ENCODE peak calls at places on chromosomes 3 and 15, in six cellular contexts. U is GM23338, E is IMR-90, X is fibroblast of lung, M is GM12878, O is PC-3. I is an unnamed sample.

GRCh38 chr15:72919936-72920455 is 132.3 kb upstream of the NEO1 start:
- DNase-seq in U (no peak), E (no peak), X (peak; percentile 57), M (no peak), O (no peak), I (no peak)

GRCh38 chr3:140288575-140288974 is 353.6 kb downstream of the CLSTN2 start:
- DNase-seq in U (no peak), E (no peak), X (peak; percentile 65), M (no peak), O (no peak), I (no peak)

GRCh38 chr3:169667710-169668080 is 4.2 kb upstream of the MECOM start:
- DNase-seq in U (peak; percentile 23), E (no peak), X (no peak), M (no peak), O (no peak), I (no peak)

GRCh38 chr15:40264321-40265153 is 18.3 kb downstream of the ANKRD63 start:
- DNase-seq in U (no peak), E (no peak), X (no peak), M (no peak), O (no peak), I (no peak)

GRCh38 chr15:70491183-70491621 is 272.2 kb downstream of the UACA start:
- DNase-seq in U (no peak), E (peak; percentile 71), X (peak; percentile 73), M (no peak), O (no peak), I (no peak)

GRCh38 chr15:77144028-77144427 is 73.1 kb upstream of the TSPAN3 start:
- DNase-seq in U (no peak), E (peak; percentile 59), X (peak; percentile 75), M (no peak), O (no peak), I (no peak)

GRCh38 chr3:155785662-155786295 is 20.3 kb downstream of the C3orf33 start:
- DNase-seq in U (no peak), E (no peak), X (no peak), M (no peak), O (no peak), I (no peak)

GRCh38 chr15:78131295-78132021 is at the start of gene CIB2:
- DNase-seq in U (peak; percentile 90), E (peak; percentile 41), X (peak; percentile 63), M (no peak), O (peak; percentile 56), I (peak; percentile 72)

GRCh38 chr3:136671921-136672320 is 80.3 kb downstream of the STAG1 start:
- DNase-seq in U (no peak), E (peak; percentile 79), X (peak; percentile 74), M (no peak), O (peak; percentile 41), I (no peak)

GRCh38 chr3:188900421-188900941 is 271.3 kb upstream of the TPRG1 start:
- DNase-seq in U (no peak), E (peak; percentile 84), X (peak; percentile 94), M (no peak), O (peak; percentile 82), I (peak; percentile 34)

GRCh38 chr15:83160741-83161140 is 46.9 kb downstream of the HDGFL3 start:
- DNase-seq in U (no peak), E (no peak), X (no peak), M (no peak), O (no peak), I (no peak)

GRCh38 chr15:71708052-71708432 is 102.3 kb upstream of the NR2E3 start:
- DNase-seq in U (no peak), E (no peak), X (no peak), M (no peak), O (no peak), I (no peak)

GRCh38 chr3:27165348-27165747 is 203.8 kb downstream of the NEK10 start:
- DNase-seq in U (no peak), E (peak; percentile 42), X (peak; percentile 88), M (no peak), O (no peak), I (no peak)

GRCh38 chr3:196192036-196193001 is 18.9 kb downstream of the ZDHHC19 start:
- DNase-seq in U (peak; percentile 68), E (no peak), X (no peak), M (peak; percentile 74), O (no peak), I (peak; percentile 32)

GRCh38 chr15:61106886-61107285 is 122.2 kb downstream of the RORA start:
- DNase-seq in U (no peak), E (no peak), X (no peak), M (no peak), O (no peak), I (no peak)

GRCh38 chr3:23246651-23247050 is 43.5 kb downstream of the UBE2E2 start:
- DNase-seq in U (no peak), E (no peak), X (peak; percentile 11), M (no peak), O (no peak), I (no peak)

GRCh38 chr3:12884104-12884742 is 42.9 kb upstream of the RPL32 start:
- DNase-seq in U (no peak), E (peak; percentile 15), X (peak; percentile 46), M (no peak), O (no peak), I (no peak)

GRCh38 chr15:78149805-78150751 is 916 bp downstream of the IDH3A start:
- DNase-seq in U (peak; percentile 58), E (no peak), X (no peak), M (no peak), O (peak; percentile 38), I (no peak)

GRCh38 chr3:27141668-27142067 is 227.5 kb downstream of the NEK10 start:
- DNase-seq in U (peak; percentile 58), E (no peak), X (no peak), M (no peak), O (peak; percentile 44), I (no peak)

GRCh38 chr3:130539005-130539404 is 22.0 kb downstream of the COL6A6 start:
- DNase-seq in U (peak; percentile 84), E (peak; percentile 17), X (peak; percentile 4), M (no peak), O (peak; percentile 54), I (no peak)

GRCh38 chr3:160169139-160169830 is 55.9 kb upstream of the C3orf80 start:
- DNase-seq in U (no peak), E (peak; percentile 95), X (peak; percentile 98), M (no peak), O (peak; percentile 68), I (no peak)

GRCh38 chr3:194939949-194940770 is 254.5 kb downstream of the FAM43A start:
- DNase-seq in U (no peak), E (no peak), X (no peak), M (no peak), O (no peak), I (no peak)
- H2AFZ ChIP-seq in U (no peak overlapping the region), E (no peak overlapping the region), X (no peak overlapping the region), M (no peak overlapping the region), O (no peak overlapping the region), I (no peak overlapping the region)

GRCh38 chr3:67941433-67942030 is 287.1 kb upstream of the SUCLG2 start:
- DNase-seq in U (no peak), E (no peak), X (no peak), M (no peak), O (no peak), I (no peak)

GRCh38 chr3:67943546-67943945 is 289.1 kb upstream of the SUCLG2 start:
- DNase-seq in U (no peak), E (no peak), X (no peak), M (no peak), O (no peak), I (no peak)

GRCh38 chr3:67937498-67938118 is 283.2 kb upstream of the SUCLG2 start:
- DNase-seq in U (no peak), E (no peak), X (peak; percentile 2), M (no peak), O (peak; percentile 8), I (no peak)

DNA sequence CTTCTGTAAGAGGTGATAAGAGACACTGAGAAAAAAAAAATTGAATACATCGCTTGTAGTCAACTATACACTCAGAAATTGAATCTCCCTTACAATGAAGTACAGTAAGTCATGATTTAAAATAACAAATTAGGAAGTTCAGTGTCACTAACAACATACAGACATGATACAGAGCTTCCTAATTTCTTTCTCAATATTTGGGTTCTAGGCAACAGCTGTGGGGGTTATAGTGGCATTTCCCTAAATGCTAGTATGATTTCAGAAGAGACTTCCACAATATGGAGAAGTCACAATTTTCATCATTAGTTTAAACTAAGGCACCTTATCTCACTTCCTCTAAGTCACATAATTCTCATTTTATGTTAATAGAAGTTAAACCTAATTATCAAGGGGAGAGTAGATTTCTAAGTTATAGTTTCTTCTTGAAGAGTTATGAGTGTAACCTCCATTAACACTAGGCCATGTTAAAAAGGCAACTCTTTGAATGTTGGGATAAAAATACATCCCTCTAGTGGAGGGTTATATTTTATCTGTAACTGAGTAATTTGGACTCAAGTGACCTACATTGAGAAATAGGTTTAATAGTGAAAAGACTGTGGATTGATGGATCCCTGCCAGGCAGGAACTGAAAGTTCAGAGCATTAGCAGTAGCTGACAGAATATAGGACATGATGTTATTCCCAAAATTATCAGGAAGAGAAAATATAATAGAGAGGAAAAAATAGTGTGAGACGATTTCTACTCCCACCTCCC is 286.0 kb upstream of the SUCLG2 start:
- DNase-seq in U (peak; percentile 7), E (no peak), X (no peak), M (no peak), O (peak; percentile 16), I (no peak)
- TF ChIP-seq CTCF in U (no peak), E (no peak), X (no peak), M (no peak), O (peak; percentile 25), I (peak; percentile 27)

GRCh38 chr15:64931381-64931780 is 19.7 kb downstream of the ANKDD1A start:
- DNase-seq in U (no peak), E (no peak), X (no peak), M (no peak), O (no peak), I (no peak)
- H2AFZ ChIP-seq in U (no peak overlapping the region), E (peak overlapping the region; percentile 77), X (no peak overlapping the region), M (peak overlapping the region; percentile 57), O (no peak overlapping the region), I (no peak overlapping the region)

DNA sequence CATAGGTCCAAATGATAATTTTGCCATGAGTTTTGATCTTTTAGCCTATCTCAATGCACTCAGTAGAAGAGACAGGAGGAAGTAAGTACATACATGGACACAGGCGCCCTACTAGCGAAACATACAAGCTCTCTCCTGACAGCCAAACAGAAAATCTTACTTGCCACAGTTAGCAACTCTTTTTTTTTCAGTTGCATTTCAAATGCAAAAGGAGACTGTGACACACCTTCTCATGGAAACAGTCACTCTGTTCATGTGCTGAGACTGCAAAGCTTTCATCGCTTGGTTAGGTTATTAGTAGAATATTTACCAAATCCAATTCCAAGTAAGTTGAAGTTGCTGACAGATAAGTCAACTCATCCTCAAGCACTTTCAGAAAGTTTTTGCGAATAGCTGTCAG is 223.4 kb downstream of the FOXP1 start:
- DNase-seq in U (no peak), E (no peak), X (no peak), M (no peak), O (no peak), I (no peak)
- TF ChIP-seq CTCF in U (no peak), E (no peak), X (no peak), M (no peak), O (no peak), I (no peak)

GRCh38 chr3:133925960-133926735 is 30.5 kb upstream of the RAB6B start:
- DNase-seq in U (peak; percentile 6), E (no peak), X (no peak), M (no peak), O (no peak), I (no peak)
- H2AFZ ChIP-seq in U (peak overlapping the region; percentile 96), E (no peak overlapping the region), X (no peak overlapping the region), M (no peak overlapping the region), O (no peak overlapping the region), I (no peak overlapping the region)

I was measured in PC-9.